ENCODE peak calls at places on chromosome 1, in seven cellular contexts. B is fibroblast of lung; C is heart right ventricle; Y is transverse colon; I is GM06990; O is CD8-positive, alpha-beta T cell; T is A673. K is an unnamed sample.

GRCh38 chr1:99682291-99682751 is 36.4 kb downstream of the PALMD start:
- DNase-seq in B (peak; percentile 84), C (no peak), Y (no peak), I (no peak), O (no peak), T (no peak), K (peak; percentile 83)

GRCh38 chr1:33331444-33332356 is 10.8 kb upstream of the A3GALT2 start:
- DNase-seq in B (no peak), C (no peak), Y (no peak), I (no peak), O (no peak), T (no peak), K (no peak)

GRCh38 chr1:32071758-32072621 is 749 bp upstream of the TMEM39B start:
- DNase-seq in B (peak; percentile 70), C (no peak), Y (no peak), I (no peak), O (no peak), T (no peak), K (peak; percentile 66)

GRCh38 chr1:12336436-12336835 is 106.6 kb downstream of the VPS13D start:
- DNase-seq in B (peak; percentile 85), C (no peak), Y (no peak), I (no peak), O (no peak), T (no peak), K (no peak)

GRCh38 chr1:244212792-244213475 is 161.9 kb downstream of the ZBTB18 start:
- DNase-seq in B (no peak), C (no peak), Y (no peak), I (no peak), O (no peak), T (no peak), K (no peak)

GRCh38 chr1:24688621-24689195 is 45.6 kb downstream of the SRRM1 start:
- DNase-seq in B (peak; percentile 55), C (peak; percentile 78), Y (peak; percentile 74), I (no peak), O (peak; percentile 44), T (peak; percentile 85), K (peak; percentile 42)

GRCh38 chr1:185314416-185314815 is 2.6 kb downstream of the IVNS1ABP start:
- DNase-seq in B (no peak), C (no peak), Y (no peak), I (no peak), O (no peak), T (peak; percentile 45), K (no peak)

GRCh38 chr1:58717979-58718378 is 18.1 kb upstream of the MYSM1 start:
- DNase-seq in B (no peak), C (no peak), Y (no peak), I (no peak), O (peak; percentile 10), T (no peak), K (no peak)

GRCh38 chr1:70146488-70146887 is 58.9 kb downstream of the LRRC40 start:
- DNase-seq in B (peak; percentile 36), C (no peak), Y (no peak), I (no peak), O (no peak), T (no peak), K (peak; percentile 80)

GRCh38 chr1:181664543-181664942 is 181.2 kb downstream of the CACNA1E start:
- DNase-seq in B (no peak), C (no peak), Y (no peak), I (no peak), O (no peak), T (no peak), K (no peak)

GRCh38 chr1:38598118-38598517 is 261.5 kb downstream of the RRAGC start:
- DNase-seq in B (no peak), C (no peak), Y (no peak), I (no peak), O (no peak), T (no peak), K (no peak)

GRCh38 chr1:38603907-38604306 is 255.7 kb downstream of the RRAGC start:
- DNase-seq in B (no peak), C (no peak), Y (no peak), I (no peak), O (no peak), T (no peak), K (no peak)

GRCh38 chr1:38600286-38600685 is 259.3 kb downstream of the RRAGC start:
- DNase-seq in B (no peak), C (no peak), Y (no peak), I (no peak), O (no peak), T (no peak), K (no peak)

GRCh38 chr1:38605091-38605490 is 254.5 kb downstream of the RRAGC start:
- DNase-seq in B (no peak), C (no peak), Y (no peak), I (no peak), O (no peak), T (no peak), K (no peak)

GRCh38 chr1:38600905-38601304 is 258.7 kb downstream of the RRAGC start:
- DNase-seq in B (no peak), C (no peak), Y (no peak), I (no peak), O (no peak), T (no peak), K (no peak)
- H3K36me3 ChIP-seq in B (no peaks in the 10 kb centered on the region), C (no peaks in the 10 kb centered on the region), Y (no peaks in the 10 kb centered on the region), I (no peaks in the 10 kb centered on the region), O (no peaks in the 10 kb centered on the region), T (no peaks in the 10 kb centered on the region), K (no peaks in the 10 kb centered on the region)

GRCh38 chr1:183227382-183227781 is 41.3 kb downstream of the LAMC2 start:
- DNase-seq in B (no peak), C (no peak), Y (no peak), I (no peak), O (no peak), T (no peak), K (no peak)
- H3K4me3 ChIP-seq in B (no peak overlapping the region), C (no peak overlapping the region), Y (no peak overlapping the region), I (no peak overlapping the region), O (no peak overlapping the region), T (no peak overlapping the region), K (no peak overlapping the region)

GRCh38 chr1:20152599-20152930 is 13.4 kb downstream of the PLA2G2F start:
- DNase-seq in B (no peak), C (no peak), Y (no peak), I (no peak), O (no peak), T (no peak), K (no peak)
- TF ChIP-seq CTCF in B (no peak), C (peak; percentile 40), Y (no peak), I (no peak), O (peak; percentile 42), T (no peak), K (no peak)

DNA sequence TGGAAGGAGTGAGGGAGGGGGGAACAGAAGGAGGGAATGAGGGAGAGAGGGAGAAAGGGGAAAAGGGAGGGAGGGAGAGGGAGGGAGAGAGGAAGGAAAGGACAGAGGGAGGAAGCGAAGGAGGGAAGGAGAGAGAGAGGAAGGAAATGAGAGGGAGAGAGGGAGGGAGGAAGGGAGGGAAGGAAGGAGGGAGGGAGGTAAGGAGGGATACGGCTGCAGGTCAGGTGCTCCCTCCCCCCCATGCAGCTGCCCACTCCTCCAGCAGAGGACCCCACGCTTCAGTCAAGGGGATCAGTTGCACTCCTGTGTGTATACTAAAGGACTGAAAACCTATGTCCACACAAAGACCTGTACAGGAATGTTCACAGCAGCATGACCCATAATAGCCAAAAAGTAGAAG is 54.8 kb downstream of the CLSTN1 start:
- DNase-seq in B (no peak), C (no peak), Y (no peak), I (no peak), O (no peak), T (no peak), K (no peak)
- H3K36me3 ChIP-seq in B (peaks cover 2% of the 10 kb centered on the region), C (peaks cover 28% of the 10 kb centered on the region), Y (no peaks in the 10 kb centered on the region), I (peaks cover 2% of the 10 kb centered on the region), O (peaks cover 10% of the 10 kb centered on the region), T (peaks cover 6% of the 10 kb centered on the region), K (peaks cover 3% of the 10 kb centered on the region)

GRCh38 chr1:153071511-153071910 is at the start of gene SPRR2B:
- DNase-seq in B (no peak), C (no peak), Y (no peak), I (no peak), O (no peak), T (no peak), K (no peak)

GRCh38 chr1:153070243-153070642 is 1.2 kb downstream of the SPRR2B start:
- DNase-seq in B (no peak), C (no peak), Y (no peak), I (no peak), O (no peak), T (no peak), K (no peak)

DNA sequence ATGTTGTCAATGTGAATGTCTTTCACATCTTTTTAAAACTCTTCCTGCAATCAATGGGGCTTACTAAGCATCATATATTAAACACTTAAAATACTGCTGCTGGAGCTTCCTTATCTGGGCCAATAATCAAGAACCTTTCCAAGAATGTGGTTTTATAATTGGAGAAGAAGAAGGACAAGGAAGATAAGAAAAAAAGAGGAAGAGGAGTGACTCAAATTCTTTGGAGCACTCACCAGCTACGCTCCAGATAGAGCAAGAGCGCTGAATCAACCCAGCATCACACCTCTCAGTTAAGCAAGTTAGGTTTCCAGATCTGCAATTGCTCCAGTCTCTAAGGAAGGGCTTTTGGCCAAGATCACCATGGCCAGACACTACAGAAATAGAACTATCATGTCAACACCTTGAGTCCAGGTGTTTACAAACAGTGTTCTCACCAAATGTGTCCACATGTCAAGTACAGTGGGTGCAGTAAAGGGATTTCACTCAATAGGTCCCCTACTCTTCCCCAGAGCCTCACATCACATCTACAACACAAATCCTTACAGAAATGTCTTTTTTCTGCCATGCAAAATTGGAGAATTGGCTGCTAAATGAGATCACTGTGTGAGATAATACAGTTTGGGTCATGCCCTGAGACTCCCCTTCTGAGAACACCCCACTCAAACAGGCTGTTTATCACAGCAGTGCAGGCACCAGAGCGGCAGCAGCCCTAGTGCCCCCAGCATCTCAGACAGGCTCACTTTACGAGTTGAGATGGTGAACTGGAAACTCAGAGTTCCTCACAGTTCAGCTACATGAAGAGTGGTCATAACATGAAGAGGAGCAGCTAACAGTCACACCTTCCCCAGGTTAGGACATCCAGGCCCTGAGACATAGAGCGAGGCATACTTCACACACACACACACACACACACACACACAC is 1.7 kb upstream of the SPRR2B start:
- DNase-seq in B (no peak), C (no peak), Y (no peak), I (no peak), O (no peak), T (no peak), K (no peak)
- H3K4me3 ChIP-seq in B (no peak overlapping the region), C (no peak overlapping the region), Y (no peak overlapping the region), I (no peak overlapping the region), O (no peak overlapping the region), T (no peak overlapping the region), K (no peak overlapping the region)

DNA sequence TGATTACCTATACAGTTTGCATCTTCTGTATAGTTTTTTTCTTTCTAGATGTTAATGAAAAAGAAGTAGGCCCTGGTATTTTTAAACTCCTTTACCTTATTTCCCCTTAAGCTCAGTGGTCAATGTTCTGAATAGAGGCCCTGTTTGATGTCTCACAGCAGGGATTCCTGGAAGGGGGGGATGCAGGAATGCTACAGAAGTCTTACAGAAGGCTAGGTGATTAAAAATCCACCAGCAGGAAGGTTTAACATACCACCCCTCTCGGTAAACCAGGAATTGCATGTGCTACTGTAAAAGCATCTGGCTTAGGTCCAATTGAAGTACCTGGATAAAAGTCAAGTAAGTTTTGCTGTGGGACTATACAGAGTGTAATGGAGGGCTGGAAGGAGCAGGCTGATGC is 78.3 kb downstream of the NOS1AP start:
- DNase-seq in B (peak; percentile 16), C (no peak), Y (no peak), I (no peak), O (no peak), T (no peak), K (no peak)
- TF ChIP-seq CTCF in B (no peak), C (no peak), Y (no peak), I (no peak), O (no peak), T (no peak), K (no peak)

GRCh38 chr1:93499075-93499474 is 51.2 kb downstream of the FNBP1L start:
- DNase-seq in B (no peak), C (no peak), Y (no peak), I (no peak), O (no peak), T (no peak), K (no peak)
- H3K36me3 ChIP-seq in B (no peaks in the 10 kb centered on the region), C (peaks cover 9% of the 10 kb centered on the region), Y (no peaks in the 10 kb centered on the region), I (no peaks in the 10 kb centered on the region), O (no peaks in the 10 kb centered on the region), T (no peaks in the 10 kb centered on the region), K (no peaks in the 10 kb centered on the region)